ENCODE peak calls at places on chromosome X, in four cellular contexts. N is T-helper 9 cell; T is activated naive CD4-positive, alpha-beta T cell; G is H54. B is an unnamed sample.

GRCh38 chrX:110425222-110425621 is 66.6 kb downstream of the RTL9 start:
- DNase-seq in N (no peak), T (no peak), G (no peak), B (no peak)

GRCh38 chrX:153640736-153641574 is 6.0 kb upstream of the DUSP9 start:
- DNase-seq in N (no peak), T (no peak), G (no peak), B (no peak)

GRCh38 chrX:140817943-140818342 is 108.4 kb downstream of the LINC00632 start:
- DNase-seq in N (no peak), T (no peak), G (no peak), B (no peak)

GRCh38 chrX:39445336-39445735 is 644.1 kb downstream of the MID1IP1 start:
- DNase-seq in N (peak), T (peak), G (no peak), B (peak)

GRCh38 chrX:44667771-44668170 is 125.1 kb upstream of the FUNDC1 start:
- DNase-seq in N (no peak), T (no peak), G (no peak), B (no peak)

GRCh38 chrX:50881028-50881427 is 29.5 kb upstream of the BMP15 start:
- DNase-seq in N (no peak), T (no peak), G (no peak), B (no peak)

GRCh38 chrX:75155830-75156525 is at the start of gene ABCB7:
- DNase-seq in N (peak), T (no peak), G (peak), B (peak)

GRCh38 chrX:32673193-32673592 is 538.2 kb downstream of the DMD start:
- DNase-seq in N (no peak), T (no peak), G (no peak), B (no peak)

GRCh38 chrX:77925764-77926163 is 15.3 kb downstream of the ATP7A start:
- DNase-seq in N (no peak), T (no peak), G (no peak), B (no peak)

GRCh38 chrX:45851434-45851991 is 650.8 kb upstream of the DIPK2B start:
- DNase-seq in N (peak), T (peak), G (no peak), B (peak)

GRCh38 chrX:31603411-31604120 is 531.7 kb upstream of the FTHL17 start:
- DNase-seq in N (no peak), T (no peak), G (no peak), B (no peak)